ENCODE peak calls at places on chromosomes 3 and 15, in seven cellular contexts. W, Y, D, F, V, J and S are unnamed samples.

GRCh38 chr3:175150812-175151411 is 291.8 kb downstream of the NAALADL2 start:
- DNase-seq in W (peak), Y (peak), D (no peak), F (no peak), V (no peak), J (peak), S (no peak)

GRCh38 chr3:141167681-141168080 is 63.9 kb upstream of the PXYLP1 start:
- DNase-seq in W (no peak), Y (no peak), D (no peak), F (no peak), V (no peak), J (no peak), S (no peak)

GRCh38 chr3:197730200-197730599 is 6.5 kb downstream of the RUBCN start:
- DNase-seq in W (peak), Y (peak), D (no peak), F (no peak), V (no peak), J (no peak), S (peak)

GRCh38 chr15:38084289-38084688 is 149.8 kb downstream of the TMCO5A start:
- DNase-seq in W (no peak), Y (peak), D (no peak), F (no peak), V (no peak), J (no peak), S (peak)

GRCh38 chr3:148873928-148874326 is 8.8 kb downstream of the CPA3 start:
- DNase-seq in W (no peak), Y (peak), D (no peak), F (no peak), V (no peak), J (no peak), S (no peak)

GRCh38 chr3:47057212-47057671 is 77.8 kb downstream of the NBEAL2 start:
- DNase-seq in W (peak), Y (peak), D (no peak), F (no peak), V (no peak), J (no peak), S (no peak)

GRCh38 chr3:13132281-13132680 is 59.1 kb upstream of the IQSEC1 start:
- DNase-seq in W (no peak), Y (no peak), D (no peak), F (no peak), V (no peak), J (no peak), S (no peak)

GRCh38 chr3:188176476-188176875 is 22.5 kb downstream of the LPP start:
- DNase-seq in W (no peak), Y (no peak), D (no peak), F (no peak), V (no peak), J (no peak), S (no peak)

GRCh38 chr15:95699578-95699977 is 630.9 kb upstream of the NR2F2 start:
- DNase-seq in W (no peak), Y (no peak), D (no peak), F (no peak), V (no peak), J (no peak), S (no peak)

GRCh38 chr3:23734481-23734880 is 71.3 kb upstream of the UBE2E1 start:
- DNase-seq in W (no peak), Y (no peak), D (no peak), F (no peak), V (no peak), J (peak), S (no peak)

GRCh38 chr3:46312996-46313395 is 40.9 kb upstream of the CCR2 start:
- DNase-seq in W (no peak), Y (no peak), D (no peak), F (no peak), V (no peak), J (peak), S (peak)

GRCh38 chr3:45010718-45011355 is 15.3 kb upstream of the CLEC3B start:
- DNase-seq in W (no peak), Y (peak), D (no peak), F (no peak), V (no peak), J (peak), S (peak)

GRCh38 chr3:167609156-167609555 is 44.6 kb downstream of the WDR49 start:
- DNase-seq in W (no peak), Y (no peak), D (no peak), F (no peak), V (no peak), J (no peak), S (no peak)

GRCh38 chr3:10464068-10464434 is 41.3 kb downstream of the ATP2B2 start:
- DNase-seq in W (no peak), Y (no peak), D (no peak), F (no peak), V (no peak), J (no peak), S (no peak)

GRCh38 chr3:70824078-70824477 is 511.6 kb upstream of the MDFIC2 start:
- DNase-seq in W (no peak), Y (peak), D (no peak), F (no peak), V (no peak), J (no peak), S (no peak)

GRCh38 chr15:63291507-63291906 is 14.1 kb downstream of the APH1B start:
- DNase-seq in W (no peak), Y (peak), D (no peak), F (no peak), V (no peak), J (no peak), S (peak)

GRCh38 chr3:8625991-8626390 is 18.6 kb downstream of the SSUH2 start:
- DNase-seq in W (peak), Y (peak), D (no peak), F (no peak), V (no peak), J (peak), S (peak)

GRCh38 chr3:171797873-171798272 is 12.4 kb downstream of the PLD1 start:
- DNase-seq in W (no peak), Y (no peak), D (no peak), F (no peak), V (no peak), J (no peak), S (no peak)

GRCh38 chr3:121998030-121998580 is 23.9 kb downstream of the ILDR1 start:
- DNase-seq in W (no peak), Y (peak), D (no peak), F (no peak), V (no peak), J (peak), S (peak)

GRCh38 chr3:194424953-194425352 is 25.9 kb upstream of the GP5 start:
- DNase-seq in W (no peak), Y (no peak), D (no peak), F (no peak), V (no peak), J (no peak), S (no peak)

GRCh38 chr3:142273501-142273900 is 48.1 kb upstream of the GK5 start:
- DNase-seq in W (no peak), Y (no peak), D (no peak), F (no peak), V (no peak), J (no peak), S (no peak)

GRCh38 chr3:156334841-156335545 is 214.6 kb downstream of the KCNAB1 start:
- DNase-seq in W (no peak), Y (no peak), D (no peak), F (no peak), V (no peak), J (no peak), S (no peak)

GRCh38 chr15:27465213-27465612 is 494.2 kb downstream of the GABRG3 start:
- DNase-seq in W (no peak), Y (no peak), D (no peak), F (no peak), V (no peak), J (no peak), S (no peak)

GRCh38 chr3:134093906-134094305 is 64.2 kb upstream of the SLCO2A1 start:
- DNase-seq in W (no peak), Y (peak), D (no peak), F (no peak), V (no peak), J (peak), S (peak)

DNA sequence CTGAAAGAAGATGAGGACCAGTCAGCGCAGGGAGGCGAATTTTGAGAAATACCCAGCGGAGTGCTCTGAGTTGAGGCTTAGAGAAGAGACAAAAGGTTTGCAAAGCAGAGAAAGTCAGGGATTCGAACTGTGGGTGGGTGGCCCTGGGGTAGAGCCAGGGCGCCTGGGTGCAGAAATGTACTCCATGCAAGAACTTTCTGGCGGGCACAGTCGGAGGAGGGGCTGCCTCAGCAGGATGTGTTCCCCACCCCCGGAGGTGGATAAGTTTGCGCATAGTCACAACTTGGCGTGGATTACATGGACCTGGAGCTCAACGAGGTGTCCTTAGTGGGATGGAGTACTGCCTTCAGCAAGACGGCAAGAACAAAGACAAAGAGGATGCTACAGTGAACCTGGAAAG is 117.3 kb upstream of the ALDH1A3 start:
- DNase-seq in W (no peak), Y (no peak), D (no peak), F (no peak), V (no peak), J (no peak), S (no peak)
- H3K9ac ChIP-seq in W (no peak), Y (no peak), D (no peak), F (no peak), V (no peak), J (no peak), S (no peak)

GRCh38 chr3:29513236-29513635 is 232.4 kb downstream of the RBMS3 start:
- DNase-seq in W (no peak), Y (peak), D (no peak), F (no peak), V (no peak), J (no peak), S (peak)

GRCh38 chr3:29514170-29514569 is 233.3 kb downstream of the RBMS3 start:
- DNase-seq in W (no peak), Y (no peak), D (no peak), F (no peak), V (no peak), J (no peak), S (no peak)

GRCh38 chr3:29514912-29515311 is 234.0 kb downstream of the RBMS3 start:
- DNase-seq in W (peak), Y (no peak), D (no peak), F (no peak), V (no peak), J (peak), S (peak)

GRCh38 chr3:29515451-29515850 is 234.6 kb downstream of the RBMS3 start:
- DNase-seq in W (peak), Y (peak), D (no peak), F (peak), V (no peak), J (no peak), S (peak)

GRCh38 chr3:29516164-29516563 is 235.3 kb downstream of the RBMS3 start:
- DNase-seq in W (no peak), Y (no peak), D (no peak), F (no peak), V (no peak), J (no peak), S (no peak)
- H2AK5ac ChIP-seq in W (no peak), Y (peak), D (no peak), F (no peak), V (no peak), J (no peak), S (no peak)

GRCh38 chr15:74842581-74843444 is at the start of gene ULK3:
- DNase-seq in W (peak), Y (peak), D (peak), F (peak), V (peak), J (peak), S (peak)
- H3K9ac ChIP-seq in W (peak), Y (peak), D (peak), F (peak), V (peak), J (peak), S (peak)

GRCh38 chr3:56629451-56629850 is 53.6 kb downstream of the TASOR start:
- DNase-seq in W (no peak), Y (no peak), D (no peak), F (no peak), V (no peak), J (no peak), S (no peak)
- H2AK5ac ChIP-seq in W (no peak), Y (no peak), D (no peak), F (no peak), V (no peak), J (no peak), S (no peak)

GRCh38 chr15:90519688-90520087 is 10.0 kb upstream of the CRTC3 start:
- DNase-seq in W (no peak), Y (peak), D (no peak), F (no peak), V (no peak), J (no peak), S (no peak)

GRCh38 chr15:90523373-90523772 is 6.3 kb upstream of the CRTC3 start:
- DNase-seq in W (no peak), Y (no peak), D (no peak), F (no peak), V (no peak), J (no peak), S (no peak)

GRCh38 chr15:90520365-90520764 is 9.4 kb upstream of the CRTC3 start:
- DNase-seq in W (no peak), Y (no peak), D (no peak), F (no peak), V (no peak), J (no peak), S (no peak)
- H3K9ac ChIP-seq in W (no peak), Y (no peak), D (no peak), F (no peak), V (no peak), J (no peak), S (no peak)